ENCODE peak calls at places on chromosomes 13 and 19, in eight cellular contexts. A, I, D, F, P, U, L and H are unnamed samples.

GRCh38 chr13:110476220-110476617 is 85.3 kb downstream of the RAB20 start:
- DNase-seq in A (no peak), I (no peak), D (no peak), F (no peak), P (no peak), U (no peak), L (no peak), H (no peak)

GRCh38 chr13:29861694-29862110 is 11.3 kb upstream of the UBL3 start:
- DNase-seq in A (peak), I (peak), D (no peak), F (no peak), P (peak), U (peak), L (no peak), H (peak)

GRCh38 chr19:45009625-45010255 is 8.5 kb downstream of the RELB start:
- DNase-seq in A (no peak), I (no peak), D (no peak), F (no peak), P (no peak), U (no peak), L (no peak), H (no peak)

GRCh38 chr19:1081301-1082164 is 13.6 kb downstream of the POLR2E start:
- DNase-seq in A (no peak), I (no peak), D (no peak), F (no peak), P (no peak), U (no peak), L (no peak), H (no peak)

GRCh38 chr19:33407140-33407551 is 33.6 kb downstream of the CEBPG start:
- DNase-seq in A (no peak), I (no peak), D (no peak), F (no peak), P (no peak), U (no peak), L (no peak), H (no peak)

GRCh38 chr19:16001481-16002312 is 52.9 kb downstream of the OR10H4 start:
- DNase-seq in A (peak), I (peak), D (peak), F (peak), P (peak), U (peak), L (peak), H (no peak)

GRCh38 chr13:113848020-113848419 is 15.9 kb downstream of the GAS6 start:
- DNase-seq in A (no peak), I (no peak), D (no peak), F (no peak), P (no peak), U (no peak), L (no peak), H (no peak)

GRCh38 chr19:43806848-43807247 is 4.6 kb upstream of the LYPD5 start:
- DNase-seq in A (no peak), I (no peak), D (no peak), F (no peak), P (no peak), U (no peak), L (no peak), H (no peak)

GRCh38 chr13:99057310-99057975 is 79.6 kb upstream of the DOCK9 start:
- DNase-seq in A (no peak), I (no peak), D (no peak), F (no peak), P (peak), U (peak), L (no peak), H (no peak)

GRCh38 chr19:1551068-1552040 is 16.8 kb downstream of the MEX3D start:
- DNase-seq in A (no peak), I (no peak), D (no peak), F (no peak), P (no peak), U (no peak), L (no peak), H (no peak)

GRCh38 chr19:35908977-35909683 is 1.0 kb upstream of the TYROBP start:
- DNase-seq in A (no peak), I (no peak), D (peak), F (no peak), P (no peak), U (no peak), L (no peak), H (no peak)

GRCh38 chr19:38307076-38307475 is 3.0 kb downstream of the C19orf33 start:
- DNase-seq in A (no peak), I (no peak), D (no peak), F (no peak), P (no peak), U (no peak), L (no peak), H (no peak)

GRCh38 chr13:26112843-26113242 is 61.0 kb upstream of the SHISA2 start:
- DNase-seq in A (no peak), I (no peak), D (no peak), F (no peak), P (no peak), U (no peak), L (no peak), H (no peak)

GRCh38 chr13:114058051-114058867 is 74.2 kb downstream of the RASA3 start:
- DNase-seq in A (no peak), I (no peak), D (no peak), F (no peak), P (no peak), U (no peak), L (no peak), H (no peak)

GRCh38 chr13:42803563-42804212 is 22.3 kb downstream of the FAM216B start:
- DNase-seq in A (no peak), I (no peak), D (no peak), F (no peak), P (no peak), U (no peak), L (no peak), H (no peak)

GRCh38 chr13:55361141-55361540 is 1779.6 kb upstream of the PRR20A start:
- DNase-seq in A (no peak), I (no peak), D (no peak), F (no peak), P (no peak), U (no peak), L (no peak), H (no peak)

GRCh38 chr13:57128909-57129308 is 11.8 kb upstream of the PRR20A start:
- DNase-seq in A (no peak), I (no peak), D (no peak), F (no peak), P (no peak), U (no peak), L (no peak), H (no peak)

GRCh38 chr19:57165846-57166245 is 1.4 kb downstream of the DUXA start:
- DNase-seq in A (no peak), I (no peak), D (no peak), F (no peak), P (no peak), U (no peak), L (no peak), H (no peak)

GRCh38 chr19:42528354-42529247 is at the start of gene CEACAM1:
- DNase-seq in A (peak), I (no peak), D (no peak), F (peak), P (no peak), U (no peak), L (no peak), H (no peak)

GRCh38 chr19:15640904-15641597 is 354 bp downstream of the CYP4F3 start:
- DNase-seq in A (no peak), I (no peak), D (no peak), F (no peak), P (no peak), U (no peak), L (no peak), H (no peak)

GRCh38 chr19:7072541-7072940 is 3.0 kb downstream of the ZNF557 start:
- DNase-seq in A (no peak), I (no peak), D (no peak), F (no peak), P (no peak), U (no peak), L (no peak), H (no peak)

GRCh38 chr19:35673121-35673804 is 6.9 kb downstream of the UPK1A start:
- DNase-seq in A (peak), I (peak), D (no peak), F (peak), P (peak), U (no peak), L (no peak), H (no peak)

GRCh38 chr13:62964522-62964921 is 1548.9 kb upstream of the PCDH20 start:
- DNase-seq in A (no peak), I (no peak), D (no peak), F (no peak), P (no peak), U (no peak), L (no peak), H (no peak)

GRCh38 chr19:40523322-40524047 is 53.2 kb upstream of the SHKBP1 start:
- DNase-seq in A (peak), I (no peak), D (peak), F (peak), P (peak), U (no peak), L (no peak), H (peak)

GRCh38 chr19:2282062-2282861 is at the start of gene PEAK3:
- DNase-seq in A (peak), I (no peak), D (peak), F (peak), P (peak), U (no peak), L (no peak), H (no peak)

GRCh38 chr19:56217039-56217949 is 15.2 kb downstream of the ZSCAN5C start:
- DNase-seq in A (peak), I (no peak), D (no peak), F (peak), P (peak), U (no peak), L (no peak), H (no peak)

GRCh38 chr19:344625-345319 is at the start of gene MIER2:
- DNase-seq in A (peak), I (no peak), D (peak), F (peak), P (peak), U (peak), L (peak), H (no peak)

GRCh38 chr19:23481043-23481442 is 85.8 kb upstream of the ZNF91 start:
- DNase-seq in A (no peak), I (no peak), D (no peak), F (no peak), P (no peak), U (no peak), L (no peak), H (no peak)

GRCh38 chr19:34733266-34733825 is 697 bp upstream of the ZNF181 start:
- DNase-seq in A (no peak), I (no peak), D (peak), F (no peak), P (no peak), U (no peak), L (peak), H (no peak)

GRCh38 chr13:50410921-50411712 is 395.9 kb downstream of the KCNRG start:
- DNase-seq in A (peak), I (peak), D (no peak), F (no peak), P (peak), U (peak), L (no peak), H (peak)

GRCh38 chr13:109874921-109875454 is 88.6 kb upstream of the IRS2 start:
- DNase-seq in A (peak), I (no peak), D (no peak), F (peak), P (peak), U (no peak), L (no peak), H (peak)

GRCh38 chr19:46731007-46731501 is 14.1 kb upstream of the PRKD2 start:
- DNase-seq in A (peak), I (no peak), D (no peak), F (no peak), P (peak), U (peak), L (peak), H (no peak)

GRCh38 chr13:47146136-47146535 is 249.3 kb upstream of the HTR2A start:
- DNase-seq in A (no peak), I (peak), D (no peak), F (no peak), P (no peak), U (peak), L (no peak), H (no peak)

GRCh38 chr13:40652588-40652940 is 13.9 kb downstream of the FOXO1 start:
- DNase-seq in A (no peak), I (no peak), D (no peak), F (no peak), P (no peak), U (no peak), L (no peak), H (no peak)

GRCh38 chr13:51844862-51845573 is at the start of gene TMEM272:
- DNase-seq in A (peak), I (no peak), D (no peak), F (peak), P (peak), U (no peak), L (no peak), H (peak)

GRCh38 chr13:85430216-85430615 is 369.0 kb downstream of the SLITRK6 start:
- DNase-seq in A (no peak), I (no peak), D (no peak), F (no peak), P (no peak), U (no peak), L (no peak), H (no peak)

GRCh38 chr19:5470264-5470671 is 15.1 kb downstream of the ZNRF4 start:
- DNase-seq in A (no peak), I (no peak), D (no peak), F (no peak), P (no peak), U (no peak), L (no peak), H (no peak)

GRCh38 chr19:19064098-19064722 is 416 bp downstream of the SLC25A42 start:
- DNase-seq in A (no peak), I (no peak), D (peak), F (no peak), P (no peak), U (no peak), L (no peak), H (no peak)

GRCh38 chr13:30880756-30881155 is 25.3 kb upstream of the MEDAG start:
- DNase-seq in A (peak), I (peak), D (no peak), F (no peak), P (peak), U (peak), L (no peak), H (no peak)